ENCODE peak calls at places on chromosome 17, in seven cellular contexts. H is endothelial cell of umbilical vein, F is GM23338, B is GM12878, J is stomach, K is prostate gland, W is HL-60. U is an unnamed sample.

GRCh38 chr17:76546556-76547182 is 6.8 kb downstream of the PRCD start:
- DNase-seq in F (peak), W (no peak), H (peak), B (no peak), K (no peak), J (peak), U (peak)

GRCh38 chr17:44044092-44044491 is 22.4 kb downstream of the LSM12 start:
- DNase-seq in W (no peak), F (no peak), B (no peak), H (peak), J (no peak), K (no peak), U (no peak)

GRCh38 chr17:47698749-47699535 is 5.0 kb downstream of the TBKBP1 start:
- DNase-seq in K (peak), B (no peak), W (no peak), F (peak), J (peak), H (peak), U (peak)

GRCh38 chr17:27381007-27381501 is 75.2 kb upstream of the KSR1 start:
- DNase-seq in B (peak), J (peak), H (peak), K (peak), W (peak), F (peak), U (peak)

GRCh38 chr17:59767176-59767575 is 59.7 kb downstream of the VMP1 start:
- DNase-seq in K (no peak), B (no peak), F (no peak), W (no peak), J (no peak), H (peak), U (no peak)

GRCh38 chr17:27241346-27241946 is 52.5 kb upstream of the WSB1 start:
- DNase-seq in J (no peak), H (no peak), F (peak), B (no peak), W (no peak), K (peak), U (no peak)

GRCh38 chr17:9330903-9331272 is 244.7 kb downstream of the STX8 start:
- DNase-seq in F (peak), J (no peak), B (no peak), K (no peak), W (no peak), H (no peak), U (no peak)

GRCh38 chr17:81034168-81034777 is 678 bp upstream of the BAIAP2 start:
- DNase-seq in J (no peak), W (no peak), K (no peak), H (no peak), F (no peak), B (no peak), U (no peak)

GRCh38 chr17:41967141-41967920 is 736 bp downstream of the CNP start:
- DNase-seq in K (no peak), F (peak), J (no peak), B (no peak), H (no peak), W (no peak), U (peak)

GRCh38 chr17:53217311-53217710 is 605.4 kb upstream of the KIF2B start:
- DNase-seq in W (no peak), K (no peak), B (no peak), F (no peak), H (no peak), J (no peak), U (no peak)

GRCh38 chr17:81086789-81087551 is 52.0 kb downstream of the BAIAP2 start:
- DNase-seq in H (no peak), J (peak), B (no peak), K (no peak), F (no peak), W (no peak), U (no peak)

GRCh38 chr17:72604518-72604917 is 483.7 kb downstream of the SOX9 start:
- DNase-seq in K (no peak), B (no peak), F (no peak), H (no peak), W (no peak), J (no peak), U (no peak)

GRCh38 chr17:2064980-2065785 is 10.3 kb downstream of the HIC1 start:
- DNase-seq in K (no peak), B (no peak), W (no peak), J (no peak), F (peak), H (peak), U (peak)

GRCh38 chr17:78615631-78616030 is 38.4 kb upstream of the DNAH17 start:
- DNase-seq in J (no peak), B (no peak), F (no peak), H (no peak), W (no peak), K (no peak), U (peak)

GRCh38 chr17:50079334-50080095 is 15.6 kb upstream of the PDK2 start:
- DNase-seq in J (peak), F (peak), B (no peak), H (peak), K (no peak), W (no peak), U (peak)

GRCh38 chr17:40903129-40903847 is 18.2 kb upstream of the KRT20 start:
- DNase-seq in K (peak), H (no peak), F (no peak), J (peak), B (no peak), W (peak), U (no peak)

DNA sequence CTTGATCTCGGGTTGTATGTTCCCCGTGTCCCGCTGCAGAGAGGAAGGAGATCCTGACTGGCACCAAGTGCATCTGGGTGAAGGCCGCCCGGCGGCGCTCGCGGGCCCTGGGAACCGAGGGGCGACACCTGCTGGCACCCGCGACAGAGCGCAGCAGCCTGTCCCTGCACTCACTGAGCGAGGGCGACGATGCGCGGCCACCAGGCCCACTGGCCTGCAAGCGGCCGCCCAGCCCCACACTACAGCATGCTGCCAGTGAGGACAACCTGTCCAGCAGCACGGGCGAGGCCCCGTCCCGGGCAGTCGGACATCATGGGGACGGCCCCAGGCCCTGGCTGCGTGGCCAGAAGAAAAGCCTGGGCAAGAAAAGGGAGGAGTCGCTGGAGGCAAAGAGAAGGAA is 7.5 kb downstream of the BTBD17 start:
- DNase-seq in J (peak), K (no peak), W (peak), H (no peak), F (peak), B (no peak), U (peak)
- TF ChIP-seq CTCF in J (peak), K (no peak), W (peak), H (peak), F (peak), B (peak), U (peak)

DNA sequence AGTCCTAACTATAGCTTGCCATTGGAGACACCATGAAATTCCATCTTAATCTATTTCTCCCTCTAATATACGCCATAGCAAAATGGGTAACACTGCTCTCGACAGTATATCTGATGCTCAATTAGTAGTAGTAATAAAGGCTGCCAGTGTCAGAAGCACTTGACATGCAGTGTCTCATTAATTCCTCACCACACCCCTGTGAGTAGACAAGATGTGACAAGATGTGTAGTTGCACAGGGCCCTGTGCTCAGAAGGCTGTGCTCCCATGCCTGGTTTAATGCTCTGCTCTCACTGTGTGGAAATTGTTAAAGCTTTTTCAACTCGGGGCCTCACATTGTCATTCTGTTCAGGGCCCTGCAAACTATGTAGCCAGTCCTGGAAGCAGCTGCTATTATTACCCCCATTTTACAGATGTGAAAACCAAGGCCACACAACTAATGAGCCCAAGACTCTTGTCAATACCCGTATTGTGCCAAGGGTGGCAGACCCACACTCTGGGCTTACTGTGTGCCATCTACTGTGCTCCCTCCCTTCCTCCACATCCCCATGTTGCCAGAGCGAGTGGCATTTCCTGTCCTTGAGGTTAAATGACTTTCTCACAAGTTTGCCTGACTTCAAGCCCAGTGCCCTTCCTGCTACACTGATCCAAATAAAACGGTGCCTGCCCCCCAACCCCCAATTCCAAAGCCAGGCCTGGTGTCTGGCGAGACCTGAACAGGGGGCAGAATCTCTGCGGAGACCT is 287.3 kb upstream of the CCL2 start:
- DNase-seq in B (no peak), W (no peak), J (no peak), H (no peak), F (no peak), K (no peak), U (no peak)
- TF ChIP-seq POLR2AphosphoS5 in B (no peak), W (no peak), J (no peak), H (no peak), F (no peak), K (no peak), U (no peak)

GRCh38 chr17:63962298-63962744 is 10.4 kb downstream of the SCN4A start:
- DNase-seq in K (no peak), B (no peak), W (no peak), H (no peak), J (no peak), F (no peak), U (no peak)

GRCh38 chr17:63961355-63962207 is 11.1 kb downstream of the SCN4A start:
- DNase-seq in J (peak), F (peak), W (no peak), B (no peak), K (no peak), H (peak), U (no peak)

GRCh38 chr17:63963123-63963522 is 9.6 kb downstream of the SCN4A start:
- DNase-seq in J (no peak), W (no peak), H (no peak), K (no peak), B (no peak), F (no peak), U (no peak)

GRCh38 chr17:63960006-63960405 is 12.7 kb downstream of the SCN4A start:
- DNase-seq in H (no peak), J (no peak), B (no peak), F (no peak), K (no peak), W (no peak), U (no peak)

DNA sequence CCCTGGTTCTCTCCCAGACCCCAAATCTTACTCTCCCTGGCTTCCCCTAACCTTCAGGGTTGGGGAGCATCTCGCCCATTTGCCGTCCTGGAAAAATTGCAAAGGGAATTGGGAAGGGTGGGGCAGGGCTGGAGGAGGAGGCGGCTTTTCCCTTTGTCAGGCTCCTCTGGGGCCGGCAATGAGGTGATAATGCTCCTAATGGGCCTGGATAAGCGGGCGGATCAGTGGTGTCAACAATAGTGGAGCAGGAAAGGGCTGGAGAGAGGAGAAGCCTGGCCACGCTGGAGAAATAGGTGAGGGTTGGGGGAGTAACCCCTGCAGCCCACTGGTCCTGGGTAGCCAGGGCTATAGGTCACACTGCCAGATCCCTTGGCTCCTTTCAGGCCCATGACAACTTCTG is 12.3 kb downstream of the SCN4A start:
- DNase-seq in H (no peak), K (no peak), W (no peak), F (peak), J (no peak), B (no peak), U (no peak)
- H3K4me3 ChIP-seq in H (no peak), K (no peak), W (no peak), F (peak), J (no peak), B (no peak), U (no peak)

DNA sequence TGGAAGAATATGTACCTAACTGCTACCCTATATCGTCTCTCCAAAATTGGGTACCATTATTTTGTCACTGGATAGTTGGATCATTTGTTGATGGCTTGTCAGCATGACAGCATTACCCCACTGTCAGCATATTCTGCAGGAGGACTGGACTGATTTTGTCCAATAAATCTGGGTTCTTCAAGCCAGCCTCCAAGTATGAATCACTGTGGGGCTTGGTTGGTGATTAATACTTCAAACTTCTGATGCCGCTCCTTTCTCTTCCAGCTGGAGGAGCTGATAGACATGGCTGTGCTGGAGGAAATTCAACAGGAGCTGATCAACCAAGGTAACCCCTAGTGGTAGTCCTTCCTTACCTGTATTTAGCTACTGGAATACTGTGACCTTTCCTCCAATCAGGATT is 2.5 kb downstream of the RPAIN start:
- DNase-seq in W (no peak), B (no peak), F (no peak), H (no peak), K (no peak), J (no peak), U (no peak)
- TF ChIP-seq CTCF in W (no peak), B (no peak), F (no peak), H (no peak), K (no peak), J (no peak), U (no peak)

GRCh38 chr17:13537871-13538643 is 63.7 kb downstream of the HS3ST3A1 start:
- DNase-seq in W (no peak), H (no peak), K (no peak), J (no peak), B (no peak), F (no peak), U (no peak)

GRCh38 chr17:13537211-13537610 is 64.5 kb downstream of the HS3ST3A1 start:
- DNase-seq in K (no peak), J (no peak), F (no peak), W (no peak), B (no peak), H (no peak), U (no peak)

GRCh38 chr17:13540546-13540945 is 61.2 kb downstream of the HS3ST3A1 start:
- DNase-seq in H (no peak), W (no peak), B (no peak), J (no peak), F (no peak), K (no peak), U (no peak)

GRCh38 chr17:13539421-13539820 is 62.3 kb downstream of the HS3ST3A1 start:
- DNase-seq in B (no peak), K (no peak), W (no peak), H (no peak), J (no peak), F (no peak), U (no peak)

GRCh38 chr17:13538841-13539411 is 62.8 kb downstream of the HS3ST3A1 start:
- DNase-seq in W (no peak), F (no peak), H (no peak), J (no peak), K (no peak), B (no peak), U (no peak)
- TF ChIP-seq POLR2AphosphoS5 in W (no peak), F (no peak), H (no peak), J (no peak), K (no peak), B (no peak), U (no peak)

DNA sequence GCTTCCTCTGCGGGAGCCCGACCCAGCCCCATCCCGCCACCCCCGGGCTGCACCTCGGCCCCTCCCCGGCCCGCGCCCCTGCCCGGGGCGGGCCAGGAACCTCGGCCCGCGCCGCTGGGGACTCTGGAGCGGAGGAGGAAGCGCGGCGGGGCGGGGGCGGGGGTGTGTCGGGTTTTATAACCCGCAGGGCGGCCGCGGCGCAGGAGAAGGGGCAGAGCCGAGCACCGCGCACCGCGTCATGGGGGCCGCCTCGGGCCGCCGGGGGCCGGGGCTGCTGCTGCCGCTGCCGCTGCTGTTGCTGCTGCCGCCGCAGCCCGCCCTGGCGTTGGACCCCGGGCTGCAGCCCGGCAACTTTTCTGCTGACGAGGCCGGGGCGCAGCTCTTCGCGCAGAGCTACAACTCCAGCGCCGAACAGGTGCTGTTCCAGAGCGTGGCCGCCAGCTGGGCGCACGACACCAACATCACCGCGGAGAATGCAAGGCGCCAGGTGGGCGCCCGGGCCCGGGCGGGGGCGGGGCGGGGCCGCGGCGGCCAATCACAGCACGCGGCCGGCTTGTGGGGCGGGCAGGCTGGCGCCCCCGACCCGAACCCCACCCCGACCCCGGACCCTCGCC is at the start of gene ACE:
- DNase-seq in K (peak), B (no peak), F (peak), W (no peak), H (peak), J (peak), U (no peak)
- H3K4me3 ChIP-seq in K (peak), B (peak), F (peak), W (peak), H (peak), J (peak), U (peak)

GRCh38 chr17:57399690-57400089 is 143.4 kb downstream of the MSI2 start:
- DNase-seq in B (no peak), K (no peak), F (no peak), H (no peak), J (no peak), W (no peak), U (no peak)
- TF ChIP-seq CTCF in B (no peak), K (no peak), F (peak), H (no peak), J (no peak), W (no peak), U (no peak)